ENCODE peak calls at places on chromosomes 13 and 19, in five cellular contexts. One of them, this sample, is unnamed.
A peak's percentile ranks its signal among the peaks of the same experiment; 100 is the strongest.

GRCh38 chr19:49155830-49156346 is 692 bp upstream of the HRC start:
- DNase-seq in breast epithelium: no peak
- DNase-seq in IMR-90: no peak
- DNase-seq in GM10248: no peak
- DNase-seq in left lung: no peak
- DNase-seq in this sample: no peak

GRCh38 chr13:53010374-53011105 is 18.1 kb upstream of the OLFM4 start:
- DNase-seq in GM10248: no peak
- DNase-seq in left lung: no peak
- DNase-seq in IMR-90: no peak
- DNase-seq in breast epithelium: no peak
- DNase-seq in this sample: no peak

GRCh38 chr13:37029617-37030016 is 29.0 kb downstream of the EXOSC8 start:
- DNase-seq in IMR-90: peak; percentile 45
- DNase-seq in left lung: no peak
- DNase-seq in breast epithelium: no peak
- DNase-seq in GM10248: no peak
- DNase-seq in this sample: no peak

GRCh38 chr13:59352600-59352999 is 811.1 kb downstream of the DIAPH3 start:
- DNase-seq in GM10248: no peak
- DNase-seq in IMR-90: no peak
- DNase-seq in left lung: no peak
- DNase-seq in breast epithelium: no peak
- DNase-seq in this sample: no peak

GRCh38 chr13:28658539-28658795 is 463 bp upstream of the POMP start:
- DNase-seq in IMR-90: no peak
- DNase-seq in breast epithelium: no peak
- DNase-seq in GM10248: no peak
- DNase-seq in left lung: no peak
- DNase-seq in this sample: no peak

GRCh38 chr13:113777311-113778260 is 18.6 kb downstream of the TMEM255B start:
- DNase-seq in IMR-90: peak; percentile 17
- DNase-seq in left lung: no peak
- DNase-seq in breast epithelium: no peak
- DNase-seq in GM10248: no peak
- DNase-seq in this sample: no peak

GRCh38 chr19:1016647-1017114 is 4.2 kb downstream of the TMEM259 start:
- DNase-seq in IMR-90: peak; percentile 77
- DNase-seq in breast epithelium: no peak
- DNase-seq in GM10248: no peak
- DNase-seq in left lung: no peak
- DNase-seq in this sample: no peak

GRCh38 chr13:60152904-60153303 is 10.8 kb downstream of the DIAPH3 start:
- DNase-seq in IMR-90: peak; percentile 19
- DNase-seq in GM10248: no peak
- DNase-seq in left lung: no peak
- DNase-seq in breast epithelium: no peak
- DNase-seq in this sample: no peak

GRCh38 chr13:29835280-29836061 is 14.9 kb downstream of the UBL3 start:
- DNase-seq in GM10248: no peak
- DNase-seq in IMR-90: no peak
- DNase-seq in left lung: no peak
- DNase-seq in breast epithelium: no peak
- DNase-seq in this sample: no peak

GRCh38 chr13:111629457-111629856 is 309.0 kb downstream of the TEX29 start:
- DNase-seq in IMR-90: no peak
- DNase-seq in GM10248: no peak
- DNase-seq in left lung: no peak
- DNase-seq in breast epithelium: no peak
- DNase-seq in this sample: no peak

DNA sequence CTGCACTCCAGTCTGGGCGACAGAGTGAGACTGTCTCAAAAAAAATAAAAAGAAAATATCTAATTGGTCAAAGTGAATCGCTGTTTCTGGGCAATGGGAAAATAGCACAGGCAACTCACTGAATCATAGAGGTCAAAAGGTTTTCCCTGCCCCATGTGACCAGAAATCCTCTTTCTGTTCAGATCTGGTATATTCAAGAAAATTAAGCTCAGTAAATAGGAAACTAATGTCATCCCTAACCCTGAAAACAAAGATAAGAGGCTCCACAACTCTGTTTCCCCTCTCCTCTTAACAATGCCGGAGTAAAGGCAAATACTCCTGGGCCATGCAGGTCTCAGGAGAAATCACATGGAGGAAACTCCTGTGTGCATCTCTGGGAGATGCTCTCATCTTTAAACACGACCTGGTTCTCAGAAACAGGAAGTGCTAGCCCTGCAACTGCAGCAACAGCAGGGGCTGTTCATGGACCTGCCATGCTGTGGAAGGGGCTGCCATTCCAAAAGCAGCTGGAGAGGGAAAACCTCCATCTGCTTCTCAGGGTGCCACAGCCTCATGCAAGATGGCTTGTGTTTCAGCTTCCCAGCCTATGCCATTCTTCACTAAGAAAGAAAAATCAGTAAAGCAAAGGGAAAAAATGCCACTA is 47.5 kb upstream of the SLC7A9 start:
- DNase-seq in left lung: no peak
- DNase-seq in GM10248: no peak
- DNase-seq in breast epithelium: no peak
- DNase-seq in IMR-90: no peak
- DNase-seq in this sample: no peak
- TF ChIP-seq CTCF in left lung: no peak
- TF ChIP-seq CTCF in GM10248: no peak
- TF ChIP-seq CTCF in breast epithelium: no peak
- TF ChIP-seq CTCF in IMR-90: no peak
- TF ChIP-seq CTCF in this sample: no peak

GRCh38 chr19:2625434-2625833 is 77.1 kb downstream of the GNG7 start:
- DNase-seq in IMR-90: no peak
- DNase-seq in GM10248: no peak
- DNase-seq in left lung: peak; percentile 87
- DNase-seq in breast epithelium: no peak
- DNase-seq in this sample: no peak

GRCh38 chr19:2627319-2627829 is 75.1 kb downstream of the GNG7 start:
- DNase-seq in IMR-90: peak; percentile 99
- DNase-seq in GM10248: peak; percentile 39
- DNase-seq in breast epithelium: peak; percentile 68
- DNase-seq in left lung: peak; percentile 85
- DNase-seq in this sample: no peak

GRCh38 chr19:2623743-2624142 is 78.8 kb downstream of the GNG7 start:
- DNase-seq in breast epithelium: no peak
- DNase-seq in GM10248: no peak
- DNase-seq in IMR-90: no peak
- DNase-seq in left lung: no peak
- DNase-seq in this sample: no peak

GRCh38 chr19:2627855-2628254 is 74.6 kb downstream of the GNG7 start:
- DNase-seq in left lung: no peak
- DNase-seq in IMR-90: peak; percentile 49
- DNase-seq in GM10248: no peak
- DNase-seq in breast epithelium: no peak
- DNase-seq in this sample: no peak

DNA sequence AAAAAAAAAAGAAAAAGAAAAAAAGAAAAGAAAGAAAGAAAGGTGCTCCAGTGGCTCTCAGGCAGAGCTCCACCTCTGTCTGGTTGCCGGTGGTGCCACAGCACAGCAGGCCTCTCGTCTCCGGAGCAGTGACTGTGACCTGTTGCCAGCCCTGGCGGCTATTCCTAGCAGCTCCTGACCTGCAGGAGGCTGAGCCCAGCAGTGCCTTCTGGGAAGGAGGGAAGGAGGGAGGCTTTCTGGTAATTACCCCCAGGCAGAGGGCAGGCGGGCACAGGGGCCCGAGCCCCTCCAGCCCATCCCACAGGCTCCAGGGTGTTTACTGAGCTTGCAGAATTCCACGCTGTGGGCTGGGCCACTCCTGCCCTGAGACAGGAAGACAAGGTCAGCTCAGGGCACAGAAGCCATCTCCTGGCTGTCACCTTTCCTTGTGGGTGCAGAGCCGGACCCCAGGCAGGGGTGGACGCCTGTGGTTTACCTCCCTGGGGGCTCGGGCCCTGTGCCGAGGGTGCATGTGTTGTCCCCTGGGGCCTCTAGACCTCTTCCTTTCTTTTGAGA is 77.9 kb downstream of the GNG7 start:
- DNase-seq in IMR-90: no peak
- DNase-seq in breast epithelium: no peak
- DNase-seq in left lung: peak; percentile 64
- DNase-seq in GM10248: peak; percentile 64
- DNase-seq in this sample: no peak
- TF ChIP-seq CTCF in IMR-90: no peak
- TF ChIP-seq CTCF in breast epithelium: peak; percentile 15
- TF ChIP-seq CTCF in left lung: no peak
- TF ChIP-seq CTCF in GM10248: no peak
- TF ChIP-seq CTCF in this sample: no peak

DNA sequence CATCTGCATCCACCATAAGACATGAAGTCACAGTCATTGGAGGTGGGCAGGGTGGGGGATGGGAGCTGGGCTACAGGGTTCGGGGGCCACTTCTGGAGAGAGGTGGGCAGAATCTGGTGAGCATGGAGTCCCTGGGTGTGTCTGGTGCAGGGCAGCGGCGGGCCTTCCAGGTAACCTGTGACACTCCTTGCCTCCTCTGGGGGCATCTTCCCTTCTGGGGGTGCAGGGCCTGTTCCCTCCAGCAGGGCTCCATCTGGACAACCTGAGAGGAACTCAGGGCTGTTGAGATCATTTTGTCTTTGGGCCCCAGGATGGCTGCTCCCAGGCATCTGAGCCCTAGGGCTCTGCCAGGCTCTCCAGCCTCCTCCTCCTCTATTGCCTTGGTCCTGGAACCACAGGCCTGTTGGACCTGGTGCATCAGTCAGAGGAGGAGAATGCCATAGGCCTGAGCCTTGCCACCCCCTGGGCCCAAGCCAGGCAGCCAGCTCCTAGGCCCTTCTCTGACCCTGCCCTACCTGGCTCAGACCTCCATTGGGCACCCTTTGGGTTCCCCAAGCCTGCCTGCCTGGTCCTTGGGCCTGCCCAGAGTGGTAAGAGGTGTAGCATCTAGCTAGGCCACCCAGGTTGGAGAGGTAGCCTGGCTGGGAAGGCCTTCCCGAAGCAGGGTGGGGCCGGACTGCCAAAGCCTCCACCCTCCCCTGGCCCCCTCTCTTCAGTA is 13.4 kb downstream of the LYL1 start:
- DNase-seq in GM10248: no peak
- DNase-seq in left lung: no peak
- DNase-seq in IMR-90: no peak
- DNase-seq in breast epithelium: no peak
- DNase-seq in this sample: no peak
- TF ChIP-seq CTCF in GM10248: no peak
- TF ChIP-seq CTCF in left lung: no peak
- TF ChIP-seq CTCF in IMR-90: peak; percentile 49
- TF ChIP-seq CTCF in breast epithelium: no peak
- TF ChIP-seq CTCF in this sample: no peak

GRCh38 chr19:3942790-3943409 is 10.0 kb downstream of the NMRK2 start:
- DNase-seq in left lung: no peak
- DNase-seq in IMR-90: no peak
- DNase-seq in breast epithelium: no peak
- DNase-seq in GM10248: no peak
- DNase-seq in this sample: no peak
- TF ChIP-seq CTCF in left lung: no peak
- TF ChIP-seq CTCF in IMR-90: no peak
- TF ChIP-seq CTCF in breast epithelium: no peak
- TF ChIP-seq CTCF in GM10248: no peak
- TF ChIP-seq CTCF in this sample: no peak

GRCh38 chr19:43126720-43127119 is 44.2 kb upstream of the PSG2 start:
- DNase-seq in GM10248: no peak
- DNase-seq in left lung: no peak
- DNase-seq in breast epithelium: no peak
- DNase-seq in IMR-90: no peak
- DNase-seq in this sample: no peak

DNA sequence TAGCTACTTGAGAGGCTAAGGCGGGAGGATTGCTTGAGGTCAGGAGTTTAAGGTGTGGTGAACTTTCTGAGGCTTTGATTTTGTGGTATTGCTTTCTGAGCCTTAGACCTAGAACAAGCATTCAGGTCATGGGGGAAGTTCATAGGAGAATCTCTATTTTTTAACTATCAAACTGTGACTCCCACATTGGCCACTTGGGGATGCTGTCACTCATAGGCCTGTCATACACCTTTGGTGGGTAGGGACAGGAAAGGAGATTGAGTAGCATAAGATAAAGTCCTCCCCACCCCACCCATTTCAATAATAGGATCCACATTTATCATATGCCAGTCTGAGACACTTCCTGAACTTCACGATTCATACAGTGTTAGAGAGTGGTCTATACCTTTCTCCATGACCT is 41.9 kb upstream of the PSG2 start:
- DNase-seq in left lung: no peak
- DNase-seq in GM10248: no peak
- DNase-seq in breast epithelium: no peak
- DNase-seq in IMR-90: no peak
- DNase-seq in this sample: no peak
- TF ChIP-seq CTCF in left lung: no peak
- TF ChIP-seq CTCF in GM10248: no peak
- TF ChIP-seq CTCF in breast epithelium: no peak
- TF ChIP-seq CTCF in IMR-90: peak; percentile 25
- TF ChIP-seq CTCF in this sample: no peak

GRCh38 chr13:25982908-25983307 is 68.9 kb downstream of the SHISA2 start:
- DNase-seq in breast epithelium: no peak
- DNase-seq in GM10248: no peak
- DNase-seq in left lung: no peak
- DNase-seq in IMR-90: no peak
- DNase-seq in this sample: no peak

GRCh38 chr13:25978961-25979360 is 72.9 kb downstream of the SHISA2 start:
- DNase-seq in breast epithelium: no peak
- DNase-seq in GM10248: no peak
- DNase-seq in IMR-90: no peak
- DNase-seq in left lung: no peak
- DNase-seq in this sample: no peak

GRCh38 chr13:25977671-25978070 is 74.1 kb downstream of the SHISA2 start:
- DNase-seq in breast epithelium: no peak
- DNase-seq in GM10248: no peak
- DNase-seq in left lung: no peak
- DNase-seq in IMR-90: no peak
- DNase-seq in this sample: no peak

GRCh38 chr13:25981060-25981459 is 70.8 kb downstream of the SHISA2 start:
- DNase-seq in IMR-90: no peak
- DNase-seq in breast epithelium: no peak
- DNase-seq in GM10248: no peak
- DNase-seq in left lung: no peak
- DNase-seq in this sample: no peak

GRCh38 chr13:25980255-25980654 is 71.6 kb downstream of the SHISA2 start:
- DNase-seq in left lung: no peak
- DNase-seq in GM10248: no peak
- DNase-seq in breast epithelium: no peak
- DNase-seq in IMR-90: peak; percentile 3
- DNase-seq in this sample: no peak
- TF ChIP-seq CTCF in left lung: no peak
- TF ChIP-seq CTCF in GM10248: no peak
- TF ChIP-seq CTCF in breast epithelium: no peak
- TF ChIP-seq CTCF in IMR-90: no peak
- TF ChIP-seq CTCF in this sample: no peak

GRCh38 chr19:48085904-48086864 is 24.4 kb downstream of the PLA2G4C start:
- DNase-seq in IMR-90: no peak
- DNase-seq in GM10248: no peak
- DNase-seq in breast epithelium: peak; percentile 27
- DNase-seq in left lung: no peak
- DNase-seq in this sample: no peak
- TF ChIP-seq CTCF in IMR-90: no peak
- TF ChIP-seq CTCF in GM10248: no peak
- TF ChIP-seq CTCF in breast epithelium: no peak
- TF ChIP-seq CTCF in left lung: no peak
- TF ChIP-seq CTCF in this sample: no peak

GRCh38 chr13:86174632-86175031 is 375.4 kb upstream of the SLITRK6 start:
- DNase-seq in left lung: no peak
- DNase-seq in breast epithelium: no peak
- DNase-seq in IMR-90: no peak
- DNase-seq in GM10248: no peak
- DNase-seq in this sample: no peak
- TF ChIP-seq CTCF in left lung: no peak
- TF ChIP-seq CTCF in breast epithelium: no peak
- TF ChIP-seq CTCF in IMR-90: no peak
- TF ChIP-seq CTCF in GM10248: no peak
- TF ChIP-seq CTCF in this sample: no peak

GRCh38 chr13:109567315-109567714 is 219.1 kb downstream of the IRS2 start:
- DNase-seq in GM10248: no peak
- DNase-seq in IMR-90: no peak
- DNase-seq in breast epithelium: no peak
- DNase-seq in left lung: no peak
- DNase-seq in this sample: no peak
- TF ChIP-seq CTCF in GM10248: no peak
- TF ChIP-seq CTCF in IMR-90: peak; percentile 34
- TF ChIP-seq CTCF in breast epithelium: no peak
- TF ChIP-seq CTCF in left lung: no peak
- TF ChIP-seq CTCF in this sample: no peak